ENCODE peak calls at places on chromosomes 16 and 17, in six cellular contexts. One of them, this sample, is unnamed.

GRCh38 chr17:50356418-50356817 is 10.5 kb downstream of the XYLT2 start:
- DNase-seq in heart right ventricle: no peak
- DNase-seq in AG04449: no peak
- DNase-seq in stimulated activated CD8-positive, alpha-beta memory T cell treated with anti-CD3 and anti-CD28 coated beads, Interleukin-12 subunit alpha, Interleukin-12 subunit beta, amount 100 ng/mL, for 4 hours: no peak
- DNase-seq in ACHN: no peak
- DNase-seq in AG10803: no peak
- DNase-seq in this sample: no peak

GRCh38 chr16:49491736-49492089 is 118.1 kb downstream of the C16orf78 start:
- DNase-seq in stimulated activated CD8-positive, alpha-beta memory T cell treated with anti-CD3 and anti-CD28 coated beads, Interleukin-12 subunit alpha, Interleukin-12 subunit beta, amount 100 ng/mL, for 4 hours: no peak
- DNase-seq in heart right ventricle: peak; percentile 51
- DNase-seq in AG10803: no peak
- DNase-seq in AG04449: no peak
- DNase-seq in ACHN: peak; percentile 23
- DNase-seq in this sample: peak; percentile 76

GRCh38 chr17:43372273-43372911 is 26.4 kb upstream of the ARL4D start:
- DNase-seq in AG10803: no peak
- DNase-seq in heart right ventricle: peak; percentile 43
- DNase-seq in ACHN: peak; percentile 34
- DNase-seq in stimulated activated CD8-positive, alpha-beta memory T cell treated with anti-CD3 and anti-CD28 coated beads, Interleukin-12 subunit alpha, Interleukin-12 subunit beta, amount 100 ng/mL, for 4 hours: no peak
- DNase-seq in AG04449: no peak
- DNase-seq in this sample: no peak

GRCh38 chr17:45733781-45734180 is 50.3 kb upstream of the CRHR1 start:
- DNase-seq in AG04449: no peak
- DNase-seq in AG10803: no peak
- DNase-seq in ACHN: no peak
- DNase-seq in stimulated activated CD8-positive, alpha-beta memory T cell treated with anti-CD3 and anti-CD28 coated beads, Interleukin-12 subunit alpha, Interleukin-12 subunit beta, amount 100 ng/mL, for 4 hours: no peak
- DNase-seq in heart right ventricle: no peak
- DNase-seq in this sample: no peak

GRCh38 chr16:88957887-88958577 is 19.0 kb downstream of the CBFA2T3 start:
- DNase-seq in ACHN: no peak
- DNase-seq in AG10803: no peak
- DNase-seq in heart right ventricle: no peak
- DNase-seq in AG04449: no peak
- DNase-seq in stimulated activated CD8-positive, alpha-beta memory T cell treated with anti-CD3 and anti-CD28 coated beads, Interleukin-12 subunit alpha, Interleukin-12 subunit beta, amount 100 ng/mL, for 4 hours: no peak
- DNase-seq in this sample: no peak

GRCh38 chr17:7912927-7913524 is 3.1 kb downstream of the RNF227 start:
- DNase-seq in ACHN: peak; percentile 87
- DNase-seq in AG04449: no peak
- DNase-seq in stimulated activated CD8-positive, alpha-beta memory T cell treated with anti-CD3 and anti-CD28 coated beads, Interleukin-12 subunit alpha, Interleukin-12 subunit beta, amount 100 ng/mL, for 4 hours: no peak
- DNase-seq in heart right ventricle: peak; percentile 43
- DNase-seq in AG10803: peak; percentile 82
- DNase-seq in this sample: peak; percentile 61

GRCh38 chr17:76447931-76448652 is 4.9 kb downstream of the UBE2O start:
- DNase-seq in ACHN: no peak
- DNase-seq in AG04449: no peak
- DNase-seq in AG10803: peak; percentile 58
- DNase-seq in stimulated activated CD8-positive, alpha-beta memory T cell treated with anti-CD3 and anti-CD28 coated beads, Interleukin-12 subunit alpha, Interleukin-12 subunit beta, amount 100 ng/mL, for 4 hours: no peak
- DNase-seq in heart right ventricle: peak; percentile 61
- DNase-seq in this sample: no peak

GRCh38 chr17:75517277-75517865 is 1.0 kb downstream of the TSEN54 start:
- DNase-seq in AG04449: no peak
- DNase-seq in AG10803: no peak
- DNase-seq in stimulated activated CD8-positive, alpha-beta memory T cell treated with anti-CD3 and anti-CD28 coated beads, Interleukin-12 subunit alpha, Interleukin-12 subunit beta, amount 100 ng/mL, for 4 hours: no peak
- DNase-seq in ACHN: no peak
- DNase-seq in heart right ventricle: no peak
- DNase-seq in this sample: no peak

GRCh38 chr16:27286446-27286845 is 17.9 kb upstream of the NSMCE1 start:
- DNase-seq in AG04449: peak; percentile 80
- DNase-seq in stimulated activated CD8-positive, alpha-beta memory T cell treated with anti-CD3 and anti-CD28 coated beads, Interleukin-12 subunit alpha, Interleukin-12 subunit beta, amount 100 ng/mL, for 4 hours: no peak
- DNase-seq in ACHN: peak; percentile 92
- DNase-seq in AG10803: peak; percentile 94
- DNase-seq in heart right ventricle: peak; percentile 53
- DNase-seq in this sample: no peak

GRCh38 chr16:89048871-89049422 is 44.7 kb upstream of the ACSF3 start:
- DNase-seq in ACHN: no peak
- DNase-seq in stimulated activated CD8-positive, alpha-beta memory T cell treated with anti-CD3 and anti-CD28 coated beads, Interleukin-12 subunit alpha, Interleukin-12 subunit beta, amount 100 ng/mL, for 4 hours: no peak
- DNase-seq in AG04449: no peak
- DNase-seq in heart right ventricle: no peak
- DNase-seq in AG10803: no peak
- DNase-seq in this sample: no peak

GRCh38 chr16:12002447-12003006 is 26.0 kb downstream of the SNX29 start:
- DNase-seq in stimulated activated CD8-positive, alpha-beta memory T cell treated with anti-CD3 and anti-CD28 coated beads, Interleukin-12 subunit alpha, Interleukin-12 subunit beta, amount 100 ng/mL, for 4 hours: no peak
- DNase-seq in ACHN: no peak
- DNase-seq in heart right ventricle: peak; percentile 23
- DNase-seq in AG04449: no peak
- DNase-seq in AG10803: peak; percentile 68
- DNase-seq in this sample: no peak

GRCh38 chr17:13541032-13541480 is 60.7 kb downstream of the HS3ST3A1 start:
- DNase-seq in AG04449: peak; percentile 95
- DNase-seq in stimulated activated CD8-positive, alpha-beta memory T cell treated with anti-CD3 and anti-CD28 coated beads, Interleukin-12 subunit alpha, Interleukin-12 subunit beta, amount 100 ng/mL, for 4 hours: no peak
- DNase-seq in ACHN: peak; percentile 99
- DNase-seq in heart right ventricle: no peak
- DNase-seq in AG10803: peak; percentile 98
- DNase-seq in this sample: no peak

GRCh38 chr17:56595831-56596740 is 2.6 kb downstream of the NOG start:
- DNase-seq in stimulated activated CD8-positive, alpha-beta memory T cell treated with anti-CD3 and anti-CD28 coated beads, Interleukin-12 subunit alpha, Interleukin-12 subunit beta, amount 100 ng/mL, for 4 hours: no peak
- DNase-seq in AG10803: no peak
- DNase-seq in heart right ventricle: no peak
- DNase-seq in ACHN: peak; percentile 64
- DNase-seq in AG04449: no peak
- DNase-seq in this sample: peak; percentile 58

GRCh38 chr16:58127033-58127556 is 2.1 kb downstream of the CFAP20 start:
- DNase-seq in ACHN: no peak
- DNase-seq in AG10803: peak; percentile 71
- DNase-seq in stimulated activated CD8-positive, alpha-beta memory T cell treated with anti-CD3 and anti-CD28 coated beads, Interleukin-12 subunit alpha, Interleukin-12 subunit beta, amount 100 ng/mL, for 4 hours: no peak
- DNase-seq in AG04449: no peak
- DNase-seq in heart right ventricle: no peak
- DNase-seq in this sample: no peak

GRCh38 chr16:15643453-15644305 is 725 bp upstream of the MARF1 start:
- DNase-seq in AG10803: peak; percentile 64
- DNase-seq in ACHN: peak; percentile 87
- DNase-seq in stimulated activated CD8-positive, alpha-beta memory T cell treated with anti-CD3 and anti-CD28 coated beads, Interleukin-12 subunit alpha, Interleukin-12 subunit beta, amount 100 ng/mL, for 4 hours: no peak
- DNase-seq in heart right ventricle: peak; percentile 40
- DNase-seq in AG04449: no peak
- DNase-seq in this sample: peak; percentile 27